ENCODE peak calls at places on chromosome 16, in five cellular contexts. One of them, this sample, is unnamed.

GRCh38 chr16:30561212-30561816 is 3.1 kb upstream of the ZNF764 start:
- DNase-seq in endothelial cell of umbilical vein: peak
- DNase-seq in neuronal stem cell: no peak
- DNase-seq in HepG2: no peak
- DNase-seq in IMR-90: no peak
- DNase-seq in this sample: no peak

GRCh38 chr16:50666658-50667496 is 14.2 kb downstream of the SNX20 start:
- DNase-seq in neuronal stem cell: no peak
- DNase-seq in HepG2: no peak
- DNase-seq in endothelial cell of umbilical vein: no peak
- DNase-seq in IMR-90: no peak
- DNase-seq in this sample: no peak

GRCh38 chr16:83743241-83743640 is 64.5 kb upstream of the HSBP1 start:
- DNase-seq in endothelial cell of umbilical vein: no peak
- DNase-seq in neuronal stem cell: no peak
- DNase-seq in IMR-90: no peak
- DNase-seq in HepG2: no peak
- DNase-seq in this sample: no peak

GRCh38 chr16:62036101-62036806 is at the start of gene CDH8:
- DNase-seq in neuronal stem cell: peak
- DNase-seq in HepG2: no peak
- DNase-seq in endothelial cell of umbilical vein: no peak
- DNase-seq in IMR-90: no peak
- DNase-seq in this sample: no peak

GRCh38 chr16:29991571-29991904 is 3.9 kb downstream of the HIRIP3 start:
- DNase-seq in HepG2: no peak
- DNase-seq in IMR-90: no peak
- DNase-seq in endothelial cell of umbilical vein: no peak
- DNase-seq in neuronal stem cell: no peak
- DNase-seq in this sample: no peak

GRCh38 chr16:49918257-49918656 is 62.3 kb upstream of the ZNF423 start:
- DNase-seq in endothelial cell of umbilical vein: no peak
- DNase-seq in IMR-90: no peak
- DNase-seq in HepG2: no peak
- DNase-seq in neuronal stem cell: no peak
- DNase-seq in this sample: no peak

GRCh38 chr16:14325921-14326401 is 254.8 kb downstream of the MRTFB start:
- DNase-seq in IMR-90: no peak
- DNase-seq in neuronal stem cell: no peak
- DNase-seq in HepG2: no peak
- DNase-seq in endothelial cell of umbilical vein: no peak
- DNase-seq in this sample: no peak

GRCh38 chr16:17729820-17730219 is 259.1 kb upstream of the XYLT1 start:
- DNase-seq in IMR-90: no peak
- DNase-seq in endothelial cell of umbilical vein: no peak
- DNase-seq in HepG2: no peak
- DNase-seq in neuronal stem cell: no peak
- DNase-seq in this sample: no peak

GRCh38 chr16:10862432-10862831 is 14.6 kb upstream of the CIITA start:
- DNase-seq in neuronal stem cell: no peak
- DNase-seq in IMR-90: peak
- DNase-seq in endothelial cell of umbilical vein: no peak
- DNase-seq in HepG2: no peak
- DNase-seq in this sample: peak

GRCh38 chr16:18039931-18040330 is 296.6 kb downstream of the NPIPA8 start:
- DNase-seq in neuronal stem cell: no peak
- DNase-seq in HepG2: no peak
- DNase-seq in IMR-90: no peak
- DNase-seq in endothelial cell of umbilical vein: no peak
- DNase-seq in this sample: peak

GRCh38 chr16:27318399-27319256 is 4.9 kb downstream of the IL4R start:
- DNase-seq in neuronal stem cell: no peak
- DNase-seq in HepG2: no peak
- DNase-seq in endothelial cell of umbilical vein: no peak
- DNase-seq in IMR-90: peak
- DNase-seq in this sample: no peak

GRCh38 chr16:86799367-86799766 is 221.0 kb downstream of the FOXL1 start:
- DNase-seq in HepG2: no peak
- DNase-seq in endothelial cell of umbilical vein: no peak
- DNase-seq in IMR-90: no peak
- DNase-seq in neuronal stem cell: no peak
- DNase-seq in this sample: no peak

GRCh38 chr16:18943414-18943813 is 17.2 kb upstream of the SMG1 start:
- DNase-seq in neuronal stem cell: no peak
- DNase-seq in HepG2: no peak
- DNase-seq in IMR-90: no peak
- DNase-seq in endothelial cell of umbilical vein: no peak
- DNase-seq in this sample: no peak

GRCh38 chr16:83806721-83807120 is 1.1 kb upstream of the HSBP1 start:
- DNase-seq in endothelial cell of umbilical vein: no peak
- DNase-seq in IMR-90: no peak
- DNase-seq in neuronal stem cell: no peak
- DNase-seq in HepG2: no peak
- DNase-seq in this sample: no peak

GRCh38 chr16:85621698-85622433 is 8.7 kb downstream of the GSE1 start:
- DNase-seq in IMR-90: no peak
- DNase-seq in neuronal stem cell: no peak
- DNase-seq in HepG2: peak
- DNase-seq in endothelial cell of umbilical vein: no peak
- DNase-seq in this sample: no peak

GRCh38 chr16:80759419-80760162 is 44.8 kb downstream of the CDYL2 start:
- DNase-seq in endothelial cell of umbilical vein: peak
- DNase-seq in neuronal stem cell: no peak
- DNase-seq in HepG2: no peak
- DNase-seq in IMR-90: no peak
- DNase-seq in this sample: no peak

GRCh38 chr16:71985262-71985974 is 14.8 kb downstream of the PKD1L3 start:
- DNase-seq in HepG2: peak
- DNase-seq in neuronal stem cell: no peak
- DNase-seq in endothelial cell of umbilical vein: no peak
- DNase-seq in IMR-90: no peak
- DNase-seq in this sample: no peak

GRCh38 chr16:75080205-75081029 is 36.2 kb downstream of the LDHD start:
- DNase-seq in neuronal stem cell: no peak
- DNase-seq in HepG2: no peak
- DNase-seq in IMR-90: peak
- DNase-seq in endothelial cell of umbilical vein: no peak
- DNase-seq in this sample: peak

GRCh38 chr16:6600167-6600566 is 732.5 kb upstream of the RBFOX1 start:
- DNase-seq in endothelial cell of umbilical vein: no peak
- DNase-seq in HepG2: no peak
- DNase-seq in neuronal stem cell: no peak
- DNase-seq in IMR-90: no peak
- DNase-seq in this sample: no peak

GRCh38 chr16:75074920-75075687 is 41.5 kb downstream of the LDHD start:
- DNase-seq in IMR-90: no peak
- DNase-seq in HepG2: no peak
- DNase-seq in endothelial cell of umbilical vein: peak
- DNase-seq in neuronal stem cell: no peak
- DNase-seq in this sample: no peak

GRCh38 chr16:66267287-66268137 is 99.0 kb upstream of the CDH5 start:
- DNase-seq in endothelial cell of umbilical vein: no peak
- DNase-seq in IMR-90: no peak
- DNase-seq in neuronal stem cell: no peak
- DNase-seq in HepG2: no peak
- DNase-seq in this sample: no peak

GRCh38 chr16:11575223-11575589 is 11.5 kb downstream of the LITAF start:
- DNase-seq in neuronal stem cell: no peak
- DNase-seq in HepG2: no peak
- DNase-seq in IMR-90: no peak
- DNase-seq in endothelial cell of umbilical vein: no peak
- DNase-seq in this sample: no peak

GRCh38 chr16:87201052-87201451 is 116.1 kb downstream of the C16orf95 start:
- DNase-seq in IMR-90: peak
- DNase-seq in endothelial cell of umbilical vein: peak
- DNase-seq in HepG2: no peak
- DNase-seq in neuronal stem cell: no peak
- DNase-seq in this sample: peak

GRCh38 chr16:15811778-15812750 is 44.8 kb downstream of the MYH11 start:
- DNase-seq in HepG2: no peak
- DNase-seq in neuronal stem cell: peak
- DNase-seq in IMR-90: peak
- DNase-seq in endothelial cell of umbilical vein: no peak
- DNase-seq in this sample: peak

GRCh38 chr16:57622361-57623250 is 5.8 kb upstream of the ADGRG1 start:
- DNase-seq in endothelial cell of umbilical vein: no peak
- DNase-seq in HepG2: peak
- DNase-seq in neuronal stem cell: no peak
- DNase-seq in IMR-90: no peak
- DNase-seq in this sample: no peak

GRCh38 chr16:83113317-83113716 is 486.5 kb downstream of the CDH13 start:
- DNase-seq in IMR-90: peak
- DNase-seq in HepG2: peak
- DNase-seq in neuronal stem cell: peak
- DNase-seq in endothelial cell of umbilical vein: peak
- DNase-seq in this sample: peak

GRCh38 chr16:4319454-4319853 is 3.6 kb downstream of the GLIS2 start:
- DNase-seq in endothelial cell of umbilical vein: no peak
- DNase-seq in IMR-90: no peak
- DNase-seq in HepG2: no peak
- DNase-seq in neuronal stem cell: no peak
- DNase-seq in this sample: no peak

GRCh38 chr16:4316732-4317461 is 1.0 kb downstream of the GLIS2 start:
- DNase-seq in HepG2: no peak
- DNase-seq in endothelial cell of umbilical vein: peak
- DNase-seq in IMR-90: no peak
- DNase-seq in neuronal stem cell: no peak
- DNase-seq in this sample: no peak

GRCh38 chr16:4318171-4318910 is 2.5 kb downstream of the GLIS2 start:
- DNase-seq in IMR-90: no peak
- DNase-seq in endothelial cell of umbilical vein: no peak
- DNase-seq in neuronal stem cell: no peak
- DNase-seq in HepG2: no peak
- DNase-seq in this sample: no peak

GRCh38 chr16:4316103-4316731 is 350 bp downstream of the GLIS2 start:
- DNase-seq in HepG2: no peak
- DNase-seq in IMR-90: no peak
- DNase-seq in endothelial cell of umbilical vein: no peak
- DNase-seq in neuronal stem cell: no peak
- DNase-seq in this sample: no peak

DNA sequence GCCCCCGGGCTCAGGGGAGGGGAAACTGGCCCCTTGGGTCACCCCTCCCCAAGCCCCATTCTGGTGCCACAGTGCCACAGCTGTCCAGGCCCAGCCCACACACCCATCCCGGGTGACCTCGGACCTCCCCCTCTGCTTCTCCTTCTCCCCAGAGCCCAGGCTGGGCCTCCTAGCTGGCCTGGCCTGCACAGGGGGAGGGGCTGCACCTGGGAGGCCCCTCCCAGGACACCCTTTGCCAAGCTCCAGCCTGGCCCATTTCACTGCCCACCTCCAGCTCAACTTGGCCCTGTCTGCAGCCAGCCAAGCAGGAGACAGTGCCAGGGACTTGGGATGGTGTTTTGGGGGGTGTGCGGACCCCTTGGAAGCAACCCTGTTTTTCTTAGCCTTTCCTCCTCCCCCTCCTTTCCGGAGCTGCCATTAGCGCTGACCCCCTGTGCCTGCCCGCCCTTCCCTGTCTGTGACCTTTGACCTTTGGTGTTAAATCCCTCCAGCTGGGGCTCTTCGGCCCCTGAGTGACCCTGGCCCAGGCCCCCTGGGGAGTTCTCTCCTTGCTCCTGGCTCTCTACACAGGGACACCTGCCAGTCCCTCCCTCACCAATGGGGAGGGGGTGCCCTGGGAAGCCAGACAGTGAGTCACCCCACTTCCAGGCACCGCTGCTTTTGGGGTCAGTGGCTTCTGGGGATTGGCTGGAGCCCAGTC is 1.8 kb downstream of the GLIS2 start:
- DNase-seq in endothelial cell of umbilical vein: peak
- DNase-seq in neuronal stem cell: peak
- DNase-seq in HepG2: no peak
- DNase-seq in IMR-90: no peak
- DNase-seq in this sample: peak
- H2AFZ ChIP-seq in endothelial cell of umbilical vein: peak
- H2AFZ ChIP-seq in neuronal stem cell: no peak
- H2AFZ ChIP-seq in HepG2: no peak
- H2AFZ ChIP-seq in IMR-90: peak
- H2AFZ ChIP-seq in this sample: no peak

DNA sequence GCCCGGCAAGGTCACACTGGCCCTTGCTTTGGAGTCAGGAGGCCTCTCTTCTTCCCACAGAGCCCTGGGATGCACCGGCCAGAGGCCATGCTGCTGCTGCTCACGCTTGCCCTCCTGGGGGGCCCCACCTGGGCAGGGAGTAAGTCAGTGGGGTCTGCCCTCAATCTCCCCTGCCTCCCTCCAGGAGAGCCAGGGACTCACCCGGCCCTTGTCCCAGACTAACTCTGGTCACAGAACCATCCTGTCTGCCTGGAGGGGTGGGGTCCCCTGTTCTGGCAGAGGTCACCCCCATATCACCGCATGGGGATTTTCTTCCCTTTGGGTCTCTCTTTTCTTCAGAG is 222 bp downstream of the ZG16B start:
- DNase-seq in HepG2: no peak
- DNase-seq in IMR-90: no peak
- DNase-seq in neuronal stem cell: no peak
- DNase-seq in endothelial cell of umbilical vein: no peak
- DNase-seq in this sample: no peak
- H3K9ac ChIP-seq in HepG2: peak
- H3K9ac ChIP-seq in IMR-90: no peak
- H3K9ac ChIP-seq in neuronal stem cell: no peak
- H3K9ac ChIP-seq in endothelial cell of umbilical vein: no peak
- H3K9ac ChIP-seq in this sample: no peak

GRCh38 chr16:89601906-89602272 is 11.6 kb upstream of the DPEP1 start:
- DNase-seq in neuronal stem cell: no peak
- DNase-seq in HepG2: no peak
- DNase-seq in endothelial cell of umbilical vein: no peak
- DNase-seq in IMR-90: no peak
- DNase-seq in this sample: peak
- H2AFZ ChIP-seq in neuronal stem cell: peak
- H2AFZ ChIP-seq in HepG2: no peak
- H2AFZ ChIP-seq in endothelial cell of umbilical vein: peak
- H2AFZ ChIP-seq in IMR-90: peak
- H2AFZ ChIP-seq in this sample: peak

GRCh38 chr16:53435066-53435688 is 906 bp downstream of the RBL2 start:
- DNase-seq in endothelial cell of umbilical vein: peak
- DNase-seq in HepG2: peak
- DNase-seq in IMR-90: peak
- DNase-seq in neuronal stem cell: peak
- DNase-seq in this sample: peak

GRCh38 chr16:53433930-53434435 is 288 bp upstream of the RBL2 start:
- DNase-seq in neuronal stem cell: no peak
- DNase-seq in endothelial cell of umbilical vein: no peak
- DNase-seq in HepG2: peak
- DNase-seq in IMR-90: peak
- DNase-seq in this sample: peak

GRCh38 chr16:53430363-53430762 is 3.9 kb upstream of the RBL2 start:
- DNase-seq in neuronal stem cell: no peak
- DNase-seq in HepG2: no peak
- DNase-seq in endothelial cell of umbilical vein: no peak
- DNase-seq in IMR-90: no peak
- DNase-seq in this sample: no peak

GRCh38 chr16:53433509-53433908 is 762 bp upstream of the RBL2 start:
- DNase-seq in IMR-90: no peak
- DNase-seq in neuronal stem cell: no peak
- DNase-seq in HepG2: no peak
- DNase-seq in endothelial cell of umbilical vein: no peak
- DNase-seq in this sample: no peak

GRCh38 chr16:53434436-53435065 is at the start of gene RBL2:
- DNase-seq in neuronal stem cell: peak
- DNase-seq in IMR-90: peak
- DNase-seq in HepG2: peak
- DNase-seq in endothelial cell of umbilical vein: peak
- DNase-seq in this sample: peak
- H3K9ac ChIP-seq in neuronal stem cell: peak
- H3K9ac ChIP-seq in IMR-90: peak
- H3K9ac ChIP-seq in HepG2: peak
- H3K9ac ChIP-seq in endothelial cell of umbilical vein: peak
- H3K9ac ChIP-seq in this sample: peak

This sample was measured in fibroblast of lung.